ENCODE peak calls at places on chromosomes 13 and 19, in four cellular contexts. One of them, this sample, is unnamed.

GRCh38 chr19:19059837-19060611 is 3.8 kb upstream of the SLC25A42 start:
- DNase-seq in cardiac muscle cell: no peak
- DNase-seq in Peyer's patch: no peak
- DNase-seq in adrenal gland: no peak
- DNase-seq in this sample: no peak

GRCh38 chr19:5537870-5538269 is 29.9 kb downstream of the TINCR start:
- DNase-seq in cardiac muscle cell: no peak
- DNase-seq in Peyer's patch: no peak
- DNase-seq in adrenal gland: no peak
- DNase-seq in this sample: no peak

GRCh38 chr13:108834193-108834592 is 204.8 kb downstream of the MYO16 start:
- DNase-seq in cardiac muscle cell: no peak
- DNase-seq in Peyer's patch: no peak
- DNase-seq in adrenal gland: no peak
- DNase-seq in this sample: no peak

GRCh38 chr13:50912851-50913250 is 3.3 kb downstream of the RNASEH2B start:
- DNase-seq in cardiac muscle cell: no peak
- DNase-seq in Peyer's patch: no peak
- DNase-seq in adrenal gland: no peak
- DNase-seq in this sample: no peak

GRCh38 chr19:12665281-12665573 is 1.3 kb downstream of the MAN2B1 start:
- DNase-seq in cardiac muscle cell: no peak
- DNase-seq in Peyer's patch: peak; percentile 89
- DNase-seq in adrenal gland: peak; percentile 68
- DNase-seq in this sample: no peak

GRCh38 chr13:99774644-99775043 is 196.9 kb downstream of the ZIC5 start:
- DNase-seq in cardiac muscle cell: no peak
- DNase-seq in Peyer's patch: no peak
- DNase-seq in adrenal gland: no peak
- DNase-seq in this sample: no peak

GRCh38 chr13:67061750-67062149 is 168.4 kb downstream of the PCDH9 start:
- DNase-seq in cardiac muscle cell: peak; percentile 61
- DNase-seq in Peyer's patch: no peak
- DNase-seq in adrenal gland: no peak
- DNase-seq in this sample: no peak

GRCh38 chr13:87274209-87274819 is 396.9 kb upstream of the SLITRK5 start:
- DNase-seq in cardiac muscle cell: peak; percentile 51
- DNase-seq in Peyer's patch: peak; percentile 52
- DNase-seq in adrenal gland: peak; percentile 18
- DNase-seq in this sample: no peak

GRCh38 chr19:32401992-32402391 is 3.6 kb upstream of the DPY19L3 start:
- DNase-seq in cardiac muscle cell: no peak
- DNase-seq in Peyer's patch: no peak
- DNase-seq in adrenal gland: no peak
- DNase-seq in this sample: no peak

GRCh38 chr19:40371802-40372122 is 18.2 kb downstream of the HIPK4 start:
- DNase-seq in cardiac muscle cell: no peak
- DNase-seq in Peyer's patch: no peak
- DNase-seq in adrenal gland: no peak
- DNase-seq in this sample: no peak
- H3K36me3 ChIP-seq in cardiac muscle cell: peaks cover 63% of the 10 kb centered on the region
- H3K36me3 ChIP-seq in Peyer's patch: no peaks in the 10 kb centered on the region
- H3K36me3 ChIP-seq in adrenal gland: no peaks in the 10 kb centered on the region
- H3K36me3 ChIP-seq in this sample: peaks cover 27% of the 10 kb centered on the region

GRCh38 chr13:62357887-62358645 is 942.4 kb upstream of the PCDH20 start:
- DNase-seq in cardiac muscle cell: peak; percentile 56
- DNase-seq in Peyer's patch: no peak
- DNase-seq in adrenal gland: no peak
- DNase-seq in this sample: no peak
- TF ChIP-seq CTCF in cardiac muscle cell: peak; percentile 45
- TF ChIP-seq CTCF in Peyer's patch: no peak
- TF ChIP-seq CTCF in adrenal gland: peak; percentile 17
- TF ChIP-seq CTCF in this sample: peak; percentile 2

DNA sequence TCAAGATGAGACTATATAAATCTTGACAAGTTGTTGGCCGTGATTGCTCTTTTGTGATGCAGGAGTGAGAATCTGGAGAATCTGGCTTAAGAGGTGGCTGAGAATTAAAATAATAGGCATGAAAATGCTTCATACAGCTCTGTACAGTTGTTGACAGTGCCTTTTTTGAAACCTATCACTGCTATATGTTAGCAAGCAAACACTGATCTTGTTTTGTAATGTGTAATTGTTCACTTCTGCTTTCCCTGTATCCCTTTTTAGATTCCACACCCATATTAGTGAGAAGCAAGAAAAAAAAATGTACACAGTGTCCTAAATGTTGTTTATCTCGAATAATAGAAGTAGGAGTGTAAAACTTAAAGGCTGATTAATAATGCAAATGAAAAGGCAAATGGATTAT is 31.0 kb downstream of the ITM2B start:
- DNase-seq in cardiac muscle cell: no peak
- DNase-seq in Peyer's patch: no peak
- DNase-seq in adrenal gland: no peak
- DNase-seq in this sample: no peak
- H3K36me3 ChIP-seq in cardiac muscle cell: peaks cover 33% of the 10 kb centered on the region
- H3K36me3 ChIP-seq in Peyer's patch: no peaks in the 10 kb centered on the region
- H3K36me3 ChIP-seq in adrenal gland: no peaks in the 10 kb centered on the region
- H3K36me3 ChIP-seq in this sample: peaks cover 1% of the 10 kb centered on the region

GRCh38 chr19:52191951-52192350 is 2.1 kb downstream of the PPP2R1A start:
- DNase-seq in cardiac muscle cell: no peak
- DNase-seq in Peyer's patch: no peak
- DNase-seq in adrenal gland: no peak
- DNase-seq in this sample: no peak

GRCh38 chr19:52198678-52199077 is 8.8 kb downstream of the PPP2R1A start:
- DNase-seq in cardiac muscle cell: no peak
- DNase-seq in Peyer's patch: no peak
- DNase-seq in adrenal gland: no peak
- DNase-seq in this sample: no peak

GRCh38 chr19:52197964-52198363 is 8.1 kb downstream of the PPP2R1A start:
- DNase-seq in cardiac muscle cell: no peak
- DNase-seq in Peyer's patch: no peak
- DNase-seq in adrenal gland: no peak
- DNase-seq in this sample: no peak

GRCh38 chr19:52200044-52200443 is 10.2 kb downstream of the PPP2R1A start:
- DNase-seq in cardiac muscle cell: peak; percentile 77
- DNase-seq in Peyer's patch: no peak
- DNase-seq in adrenal gland: peak; percentile 59
- DNase-seq in this sample: peak; percentile 55

DNA sequence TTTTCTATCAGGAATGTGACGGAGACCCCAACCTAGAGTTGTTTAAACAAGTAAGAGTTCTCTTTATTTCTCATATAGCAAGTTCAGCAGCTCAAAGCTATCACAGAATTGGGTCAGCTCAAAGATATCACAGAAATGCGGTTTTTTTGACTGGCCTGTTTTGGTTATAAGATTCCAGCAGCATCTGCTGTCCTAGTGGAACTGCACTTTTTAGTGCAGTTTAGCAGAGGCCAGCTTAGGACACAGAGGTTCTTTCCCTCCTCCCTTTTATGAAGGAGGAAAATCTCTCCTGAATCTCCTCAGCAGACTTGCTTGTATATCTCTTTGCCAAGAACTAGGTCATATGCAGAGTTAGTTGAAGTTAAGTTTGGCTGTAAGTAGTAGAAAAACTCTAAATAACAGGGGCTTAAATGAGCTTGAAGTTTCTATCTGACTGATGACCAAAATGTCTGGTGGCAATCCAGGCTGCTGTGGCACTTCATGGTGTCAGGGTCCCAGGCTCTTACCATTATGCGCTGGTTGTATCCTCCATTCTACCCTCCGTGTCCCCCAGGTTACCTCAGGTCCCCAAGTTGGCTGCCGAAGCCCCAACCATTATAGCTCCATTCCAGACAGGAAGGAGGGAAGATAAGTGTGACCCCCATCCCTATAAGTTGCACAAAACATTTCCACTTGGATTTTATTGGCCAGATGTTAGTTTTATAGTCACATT is 6.6 kb downstream of the PPP2R1A start:
- DNase-seq in cardiac muscle cell: no peak
- DNase-seq in Peyer's patch: no peak
- DNase-seq in adrenal gland: no peak
- DNase-seq in this sample: no peak
- TF ChIP-seq CTCF in cardiac muscle cell: no peak
- TF ChIP-seq CTCF in Peyer's patch: no peak
- TF ChIP-seq CTCF in adrenal gland: no peak
- TF ChIP-seq CTCF in this sample: no peak

This sample was measured in BJ.